ENCODE peak calls at places on chromosome 15, in nine cellular contexts. P, E, S, D, R, X, W, Q and L are unnamed samples.

GRCh38 chr15:82699726-82700125 is 9.9 kb downstream of the AP3B2 start:
- DNase-seq in D (no peak), X (no peak), S (no peak), E (no peak), R (no peak), Q (no peak), W (no peak), P (no peak), L (no peak)

GRCh38 chr15:62545392-62546227 is 380.5 kb upstream of the C2CD4B start:
- DNase-seq in P (no peak), Q (no peak), S (no peak), W (no peak), R (peak; percentile 44), E (no peak), X (peak; percentile 68), D (no peak), L (peak; percentile 11)

GRCh38 chr15:65033659-65034269 is 4.3 kb upstream of the MTFMT start:
- DNase-seq in P (no peak), X (peak; percentile 70), E (no peak), W (peak; percentile 60), S (peak; percentile 33), D (no peak), Q (no peak), R (no peak), L (peak; percentile 49)

GRCh38 chr15:82898961-82899360 is 53.6 kb downstream of the HOMER2 start:
- DNase-seq in P (no peak), R (peak; percentile 28), W (no peak), E (no peak), Q (no peak), S (no peak), X (no peak), D (no peak), L (no peak)

GRCh38 chr15:61383421-61383820 is 154.3 kb upstream of the RORA start:
- DNase-seq in X (peak; percentile 89), P (no peak), E (no peak), Q (no peak), W (no peak), S (no peak), R (no peak), D (no peak), L (peak; percentile 56)

GRCh38 chr15:36029606-36030005 is 483.6 kb upstream of the DPH6 start:
- DNase-seq in R (no peak), P (no peak), X (peak; percentile 49), W (no peak), D (no peak), Q (no peak), S (no peak), E (no peak), L (peak; percentile 87)

GRCh38 chr15:69988541-69989225 is 109.0 kb downstream of the TLE3 start:
- DNase-seq in D (no peak), X (no peak), W (no peak), S (no peak), R (no peak), Q (no peak), P (no peak), E (no peak), L (no peak)

GRCh38 chr15:39426552-39427532 is 154.0 kb upstream of the THBS1 start:
- DNase-seq in W (peak; percentile 60), S (peak; percentile 68), Q (peak; percentile 78), D (peak; percentile 67), E (peak; percentile 28), P (peak; percentile 37), R (peak; percentile 40), X (peak; percentile 76), L (peak; percentile 49)